ENCODE peak calls at places on chromosomes 4 and X, in six cellular contexts. S is activated CD4-positive, alpha-beta T cell treated with anti-CD3 and anti-CD28 coated beads, Interleukin-2, amount 50 U/mL, for 48 hours; F is HTR-8/SVneo; Y is activated effector memory CD4-positive, alpha-beta T cell treated with Interleukin-2 at 50 U/mL for 16 hours; T is Caco-2; L is CD14-positive monocyte. H is an unnamed sample.

GRCh38 chr4:154164931-154165839 is 326.4 kb downstream of the DCHS2 start:
- DNase-seq in Y (no peak), T (no peak), S (peak), L (no peak), F (no peak), H (no peak)

GRCh38 chr4:67204441-67204840 is 340.9 kb downstream of the CENPC start:
- DNase-seq in L (no peak), F (no peak), T (no peak), Y (no peak), S (no peak), H (no peak)

GRCh38 chr4:119873794-119874325 is 192.8 kb downstream of the MAD2L1 start:
- DNase-seq in F (no peak), Y (no peak), L (no peak), T (no peak), S (no peak), H (no peak)

GRCh38 chr4:80336582-80336981 is 1.1 kb downstream of the CFAP299 start:
- DNase-seq in Y (no peak), L (no peak), T (peak), S (no peak), F (no peak), H (peak)

GRCh38 chr4:3346146-3346545 is 53.3 kb downstream of the RGS12 start:
- DNase-seq in Y (no peak), F (peak), T (peak), S (peak), L (no peak), H (peak)

GRCh38 chrX:52139545-52139895 is 45.2 kb upstream of the MAGED4 start:
- DNase-seq in L (no peak), S (no peak), T (no peak), F (no peak), Y (no peak), H (no peak)

GRCh38 chr4:147791870-147792269 is 60.0 kb downstream of the ARHGAP10 start:
- DNase-seq in F (no peak), S (no peak), T (no peak), L (no peak), Y (no peak), H (no peak)

GRCh38 chr4:98778206-98778605 is 119.8 kb upstream of the TSPAN5 start:
- DNase-seq in F (peak), L (no peak), S (no peak), Y (no peak), T (peak), H (no peak)

GRCh38 chrX:31443654-31444053 is 371.8 kb upstream of the FTHL17 start:
- DNase-seq in Y (no peak), L (no peak), T (no peak), F (no peak), S (no peak), H (no peak)

GRCh38 chrX:43750248-43750676 is 94.2 kb downstream of the MAOA start:
- DNase-seq in Y (peak), F (peak), S (peak), T (peak), L (peak), H (peak)

GRCh38 chrX:104420907-104421306 is 145.1 kb upstream of the IL1RAPL2 start:
- DNase-seq in Y (no peak), S (no peak), L (no peak), F (no peak), T (no peak), H (no peak)

GRCh38 chr4:72312032-72312650 is 256.9 kb downstream of the ADAMTS3 start:
- DNase-seq in Y (no peak), F (no peak), S (no peak), T (no peak), L (no peak), H (no peak)

H was measured in GM13976.